ENCODE peak calls at places on chromosome 1, in ten cellular contexts. One of them, this sample, is unnamed.

GRCh38 chr1:21914880-21915640 is 22.1 kb downstream of the HSPG2 start:
- DNase-seq in occipital lobe: no peak
- DNase-seq in stimulated activated CD8-positive, alpha-beta memory T cell treated with anti-CD3 and anti-CD28 coated beads, Interleukin-15, amount 100 ng/mL, for 4 hours: no peak
- DNase-seq in H4: no peak
- DNase-seq in colonic mucosa: no peak
- DNase-seq in activated CD4-positive, CD25-positive, alpha-beta regulatory T cell treated with anti-CD3 and anti-CD28 coated beads, Interleukin-2, amount 50 U/mL, for 72 hours: no peak
- DNase-seq in GM12864: no peak
- DNase-seq in astrocyte of the cerebellum: no peak
- DNase-seq in cardiac fibroblast: no peak
- DNase-seq in foreskin fibroblast: no peak
- DNase-seq in this sample: peak

GRCh38 chr1:112034277-112034676 is 44.8 kb upstream of the KCND3 start:
- DNase-seq in occipital lobe: no peak
- DNase-seq in stimulated activated CD8-positive, alpha-beta memory T cell treated with anti-CD3 and anti-CD28 coated beads, Interleukin-15, amount 100 ng/mL, for 4 hours: no peak
- DNase-seq in H4: no peak
- DNase-seq in colonic mucosa: no peak
- DNase-seq in activated CD4-positive, CD25-positive, alpha-beta regulatory T cell treated with anti-CD3 and anti-CD28 coated beads, Interleukin-2, amount 50 U/mL, for 72 hours: no peak
- DNase-seq in GM12864: no peak
- DNase-seq in astrocyte of the cerebellum: no peak
- DNase-seq in cardiac fibroblast: no peak
- DNase-seq in foreskin fibroblast: no peak
- DNase-seq in this sample: no peak

GRCh38 chr1:225532240-225532944 is 104.6 kb upstream of the LBR start:
- DNase-seq in occipital lobe: no peak
- DNase-seq in stimulated activated CD8-positive, alpha-beta memory T cell treated with anti-CD3 and anti-CD28 coated beads, Interleukin-15, amount 100 ng/mL, for 4 hours: no peak
- DNase-seq in H4: no peak
- DNase-seq in colonic mucosa: no peak
- DNase-seq in activated CD4-positive, CD25-positive, alpha-beta regulatory T cell treated with anti-CD3 and anti-CD28 coated beads, Interleukin-2, amount 50 U/mL, for 72 hours: no peak
- DNase-seq in GM12864: no peak
- DNase-seq in astrocyte of the cerebellum: no peak
- DNase-seq in cardiac fibroblast: no peak
- DNase-seq in foreskin fibroblast: no peak
- DNase-seq in this sample: no peak

GRCh38 chr1:47584249-47584648 is 146.4 kb downstream of the FOXD2 start:
- DNase-seq in occipital lobe: no peak
- DNase-seq in stimulated activated CD8-positive, alpha-beta memory T cell treated with anti-CD3 and anti-CD28 coated beads, Interleukin-15, amount 100 ng/mL, for 4 hours: no peak
- DNase-seq in H4: no peak
- DNase-seq in colonic mucosa: peak
- DNase-seq in activated CD4-positive, CD25-positive, alpha-beta regulatory T cell treated with anti-CD3 and anti-CD28 coated beads, Interleukin-2, amount 50 U/mL, for 72 hours: no peak
- DNase-seq in GM12864: no peak
- DNase-seq in astrocyte of the cerebellum: no peak
- DNase-seq in cardiac fibroblast: no peak
- DNase-seq in foreskin fibroblast: no peak
- DNase-seq in this sample: no peak

GRCh38 chr1:19877821-19878636 is 4.2 kb upstream of the OTUD3 start:
- DNase-seq in occipital lobe: no peak
- DNase-seq in stimulated activated CD8-positive, alpha-beta memory T cell treated with anti-CD3 and anti-CD28 coated beads, Interleukin-15, amount 100 ng/mL, for 4 hours: no peak
- DNase-seq in H4: no peak
- DNase-seq in colonic mucosa: peak
- DNase-seq in activated CD4-positive, CD25-positive, alpha-beta regulatory T cell treated with anti-CD3 and anti-CD28 coated beads, Interleukin-2, amount 50 U/mL, for 72 hours: no peak
- DNase-seq in GM12864: no peak
- DNase-seq in astrocyte of the cerebellum: no peak
- DNase-seq in cardiac fibroblast: no peak
- DNase-seq in foreskin fibroblast: no peak
- DNase-seq in this sample: no peak

GRCh38 chr1:34898220-34898820 is 31.1 kb downstream of the DLGAP3 start:
- DNase-seq in occipital lobe: no peak
- DNase-seq in stimulated activated CD8-positive, alpha-beta memory T cell treated with anti-CD3 and anti-CD28 coated beads, Interleukin-15, amount 100 ng/mL, for 4 hours: no peak
- DNase-seq in H4: no peak
- DNase-seq in colonic mucosa: no peak
- DNase-seq in activated CD4-positive, CD25-positive, alpha-beta regulatory T cell treated with anti-CD3 and anti-CD28 coated beads, Interleukin-2, amount 50 U/mL, for 72 hours: no peak
- DNase-seq in GM12864: no peak
- DNase-seq in astrocyte of the cerebellum: no peak
- DNase-seq in cardiac fibroblast: peak
- DNase-seq in foreskin fibroblast: no peak
- DNase-seq in this sample: peak

GRCh38 chr1:158048371-158049067 is 55.1 kb downstream of the KIRREL1 start:
- DNase-seq in occipital lobe: no peak
- DNase-seq in stimulated activated CD8-positive, alpha-beta memory T cell treated with anti-CD3 and anti-CD28 coated beads, Interleukin-15, amount 100 ng/mL, for 4 hours: no peak
- DNase-seq in H4: no peak
- DNase-seq in colonic mucosa: no peak
- DNase-seq in activated CD4-positive, CD25-positive, alpha-beta regulatory T cell treated with anti-CD3 and anti-CD28 coated beads, Interleukin-2, amount 50 U/mL, for 72 hours: no peak
- DNase-seq in GM12864: no peak
- DNase-seq in astrocyte of the cerebellum: no peak
- DNase-seq in cardiac fibroblast: no peak
- DNase-seq in foreskin fibroblast: no peak
- DNase-seq in this sample: no peak

GRCh38 chr1:1348420-1349255 is 580 bp downstream of the DVL1 start:
- DNase-seq in occipital lobe: no peak
- DNase-seq in stimulated activated CD8-positive, alpha-beta memory T cell treated with anti-CD3 and anti-CD28 coated beads, Interleukin-15, amount 100 ng/mL, for 4 hours: no peak
- DNase-seq in H4: no peak
- DNase-seq in colonic mucosa: no peak
- DNase-seq in activated CD4-positive, CD25-positive, alpha-beta regulatory T cell treated with anti-CD3 and anti-CD28 coated beads, Interleukin-2, amount 50 U/mL, for 72 hours: no peak
- DNase-seq in GM12864: no peak
- DNase-seq in astrocyte of the cerebellum: no peak
- DNase-seq in cardiac fibroblast: peak
- DNase-seq in foreskin fibroblast: no peak
- DNase-seq in this sample: peak

GRCh38 chr1:59156526-59157196 is 140.2 kb upstream of the FGGY start:
- DNase-seq in occipital lobe: no peak
- DNase-seq in stimulated activated CD8-positive, alpha-beta memory T cell treated with anti-CD3 and anti-CD28 coated beads, Interleukin-15, amount 100 ng/mL, for 4 hours: no peak
- DNase-seq in H4: peak
- DNase-seq in colonic mucosa: no peak
- DNase-seq in activated CD4-positive, CD25-positive, alpha-beta regulatory T cell treated with anti-CD3 and anti-CD28 coated beads, Interleukin-2, amount 50 U/mL, for 72 hours: no peak
- DNase-seq in GM12864: no peak
- DNase-seq in astrocyte of the cerebellum: peak
- DNase-seq in cardiac fibroblast: peak
- DNase-seq in foreskin fibroblast: no peak
- DNase-seq in this sample: peak